ENCODE peak calls at places on chromosomes 2 and 18, in six cellular contexts. N is spleen, Y is brain microvascular endothelial cell, I is omental fat pad, B is AG04449, K is body of pancreas. F is an unnamed sample.

GRCh38 chr2:47241715-47242114 is 86.6 kb upstream of the STPG4 start:
- DNase-seq in N (no peak), K (no peak), I (no peak), Y (no peak), B (no peak), F (no peak)

GRCh38 chr2:227020416-227020815 is 143.6 kb downstream of the COL4A4 start:
- DNase-seq in K (no peak), N (no peak), Y (no peak), B (no peak), I (no peak), F (no peak)

GRCh38 chr2:168814046-168814445 is 11.6 kb downstream of the NOSTRIN start:
- DNase-seq in Y (no peak), K (no peak), B (no peak), N (no peak), I (no peak), F (no peak)

GRCh38 chr2:233819884-233820765 is 34.2 kb downstream of the HJURP start:
- DNase-seq in K (peak; percentile 5), N (peak; percentile 58), Y (no peak), B (no peak), I (no peak), F (peak; percentile 82)

GRCh38 chr2:183186296-183186695 is 62.1 kb downstream of the NUP35 start:
- DNase-seq in N (no peak), Y (no peak), I (no peak), K (no peak), B (no peak), F (no peak)

GRCh38 chr2:20439503-20439902 is 7.4 kb upstream of the RHOB start:
- DNase-seq in B (no peak), K (peak; percentile 11), N (no peak), Y (no peak), I (no peak), F (no peak)

GRCh38 chr18:47560693-47561092 is 309.2 kb upstream of the SKOR2 start:
- DNase-seq in I (no peak), Y (no peak), N (no peak), K (no peak), B (no peak), F (no peak)

GRCh38 chr2:96626553-96626942 is 11.6 kb downstream of the KANSL3 start:
- DNase-seq in N (no peak), Y (no peak), K (no peak), I (no peak), B (no peak), F (no peak)

GRCh38 chr2:61620244-61621159 is 82.3 kb upstream of the XPO1 start:
- DNase-seq in K (no peak), N (no peak), I (no peak), Y (peak; percentile 95), B (peak; percentile 44), F (peak; percentile 37)

GRCh38 chr2:63047534-63048281 is 2.9 kb upstream of the OTX1 start:
- DNase-seq in K (peak; percentile 12), Y (no peak), N (peak; percentile 83), I (no peak), B (no peak), F (no peak)

GRCh38 chr2:109722026-109722425 is 72.1 kb upstream of the RGPD5 start:
- DNase-seq in K (peak; percentile 51), B (no peak), I (no peak), N (no peak), Y (no peak), F (no peak)

GRCh38 chr2:236353594-236353942 is 89.4 kb upstream of the ASB18 start:
- DNase-seq in K (no peak), Y (no peak), B (no peak), I (no peak), N (no peak), F (no peak)
- TF ChIP-seq CTCF in K (no peak), Y (no peak), B (no peak), I (no peak), N (no peak), F (no peak)

DNA sequence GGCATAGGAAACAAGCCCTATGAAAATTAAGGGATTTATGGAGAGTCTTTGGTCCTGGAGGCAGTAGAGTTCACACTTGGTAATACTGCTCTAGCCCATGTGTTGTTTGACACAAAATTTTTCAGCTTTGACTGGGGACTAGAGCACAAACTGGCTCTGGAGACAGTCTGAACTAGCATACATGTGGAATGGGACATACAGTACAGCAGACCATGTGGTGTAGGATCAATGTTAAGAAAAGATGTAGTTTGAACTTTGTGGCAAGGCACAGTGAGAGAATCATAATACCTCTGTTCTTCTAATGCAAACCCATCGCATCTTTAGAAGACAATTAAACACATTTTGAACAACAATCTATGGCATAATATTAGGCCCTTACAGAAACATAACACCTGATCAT is 521.5 kb upstream of the DDX18 start:
- DNase-seq in Y (no peak), B (no peak), N (no peak), I (no peak), K (no peak), F (no peak)
- TF ChIP-seq CTCF in Y (no peak), B (no peak), N (no peak), I (no peak), K (no peak), F (no peak)

GRCh38 chr2:241859436-241860183 is 916 bp upstream of the PDCD1 start:
- DNase-seq in N (peak; percentile 80), Y (no peak), I (no peak), K (peak; percentile 22), B (no peak), F (peak; percentile 63)
- TF ChIP-seq CTCF in N (no peak), Y (peak; percentile 48), I (no peak), K (no peak), B (peak; percentile 36), F (peak; percentile 37)

GRCh38 chr2:6823111-6823510 is 42.6 kb downstream of the CMPK2 start:
- DNase-seq in B (peak; percentile 70), I (no peak), K (no peak), N (no peak), Y (peak; percentile 57), F (no peak)

GRCh38 chr2:6824962-6825361 is 40.7 kb downstream of the CMPK2 start:
- DNase-seq in N (no peak), I (no peak), Y (peak; percentile 38), K (no peak), B (peak; percentile 53), F (no peak)

GRCh38 chr2:6828299-6828584 is 37.5 kb downstream of the CMPK2 start:
- DNase-seq in N (no peak), I (no peak), Y (no peak), K (no peak), B (no peak), F (no peak)

GRCh38 chr2:6827516-6828298 is 38.0 kb downstream of the CMPK2 start:
- DNase-seq in N (no peak), B (no peak), Y (no peak), I (no peak), K (no peak), F (no peak)

DNA sequence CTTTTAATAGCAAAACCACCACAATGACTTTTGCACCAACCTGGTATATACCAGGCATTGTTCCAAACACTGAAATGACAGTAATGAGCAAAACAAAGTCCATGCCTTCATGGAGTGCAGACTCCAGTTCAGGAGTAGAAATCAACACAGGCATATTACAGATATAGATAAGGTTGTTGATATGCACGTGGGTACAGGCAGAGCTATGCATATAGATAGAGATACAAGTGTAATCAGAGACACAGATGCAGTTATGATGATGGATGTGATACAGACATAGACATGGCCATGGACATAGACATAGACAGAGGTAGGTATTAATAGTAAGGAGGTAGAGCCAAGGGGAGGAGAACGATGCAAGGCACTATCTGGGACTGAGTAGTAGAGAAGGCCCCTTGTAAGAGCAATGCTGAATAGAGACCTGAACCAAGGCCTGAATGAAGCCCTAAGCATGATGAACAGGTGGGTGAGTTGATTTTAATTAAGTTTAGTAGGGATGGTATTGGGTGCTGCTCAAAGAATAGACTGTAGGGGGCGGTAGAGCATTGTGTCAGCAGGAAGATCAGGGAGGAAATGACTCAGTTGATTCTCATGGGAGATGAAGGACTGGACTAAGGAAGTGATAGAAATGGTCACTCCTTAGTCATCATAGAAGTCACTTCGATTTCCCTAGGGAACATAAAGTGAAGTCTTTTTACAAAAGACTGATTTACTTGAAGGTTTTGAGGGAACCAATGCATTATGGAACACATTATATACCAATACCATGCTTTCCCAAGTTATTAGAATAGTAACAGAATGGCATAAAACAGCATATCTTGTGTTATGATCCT is 39.4 kb downstream of the CMPK2 start:
- DNase-seq in B (no peak), Y (peak; percentile 77), I (no peak), N (no peak), K (no peak), F (no peak)
- TF ChIP-seq CTCF in B (peak; percentile 17), Y (peak; percentile 79), I (no peak), N (peak; percentile 59), K (peak; percentile 50), F (peak; percentile 73)

GRCh38 chr2:108184421-108184820 is 55.3 kb upstream of the SULT1C3 start:
- DNase-seq in N (no peak), K (no peak), B (no peak), Y (peak; percentile 46), I (no peak), F (no peak)

DNA sequence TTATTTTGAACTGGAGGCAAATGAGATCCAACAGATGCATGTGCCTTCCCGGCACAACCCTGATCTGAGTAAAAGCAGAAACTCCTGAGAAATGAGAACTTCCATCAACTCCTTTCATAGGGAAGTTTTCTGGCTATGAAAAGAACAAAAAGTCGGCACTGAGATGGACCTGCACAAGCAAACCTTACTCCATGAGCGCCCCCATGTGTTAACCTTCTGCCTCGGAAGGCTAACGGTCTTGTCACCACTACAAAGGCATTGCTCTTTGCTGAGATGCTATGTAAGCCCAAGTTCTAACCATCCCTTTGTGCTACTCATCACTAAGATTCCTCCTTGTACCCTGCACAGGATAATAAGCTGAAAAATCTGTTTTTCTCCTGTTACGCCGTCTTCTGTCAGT is 57.3 kb upstream of the SULT1C3 start:
- DNase-seq in K (no peak), I (no peak), B (no peak), Y (peak; percentile 55), N (no peak), F (no peak)
- TF ChIP-seq CTCF in K (no peak), I (no peak), B (no peak), Y (peak; percentile 57), N (no peak), F (peak; percentile 52)

GRCh38 chr2:108492364-108492763 is 41.9 kb upstream of the LIMS1 start:
- DNase-seq in B (peak; percentile 79), K (no peak), I (no peak), Y (peak; percentile 94), N (no peak), F (no peak)
- TF ChIP-seq CTCF in B (no peak), K (no peak), I (no peak), Y (peak; percentile 11), N (no peak), F (peak; percentile 52)

GRCh38 chr2:219495531-219496122 is 3.1 kb upstream of the GMPPA start:
- DNase-seq in K (peak; percentile 52), I (peak; percentile 38), Y (peak; percentile 62), B (no peak), N (no peak), F (no peak)
- TF ChIP-seq CTCF in K (peak; percentile 62), I (no peak), Y (peak; percentile 82), B (peak; percentile 71), N (peak; percentile 56), F (peak; percentile 53)

GRCh38 chr18:31942999-31943894 is at the start of gene TRAPPC8:
- DNase-seq in I (peak; percentile 98), Y (peak; percentile 98), B (peak; percentile 92), N (peak; percentile 100), K (peak; percentile 98), F (peak; percentile 100)
- TF ChIP-seq CTCF in I (no peak), Y (no peak), B (peak; percentile 0), N (no peak), K (peak; percentile 31), F (peak; percentile 39)

GRCh38 chr2:241901500-241902351 is 32.2 kb downstream of the RTP5 start:
- DNase-seq in I (no peak), N (peak; percentile 54), Y (no peak), K (peak; percentile 51), B (no peak), F (peak; percentile 78)
- TF ChIP-seq CTCF in I (no peak), N (no peak), Y (no peak), K (peak; percentile 29), B (no peak), F (no peak)

GRCh38 chr2:127064642-127065250 is 42.2 kb downstream of the BIN1 start:
- DNase-seq in K (peak; percentile 67), Y (peak; percentile 93), B (peak; percentile 79), I (peak; percentile 60), N (peak; percentile 91), F (no peak)
- TF ChIP-seq CTCF in K (no peak), Y (peak; percentile 57), B (peak; percentile 27), I (no peak), N (no peak), F (peak; percentile 69)

F was measured in chondrocyte.